ENCODE peak calls at places on chromosomes 12 and 14, in ten cellular contexts. One of them, this sample, is unnamed. For H3K36me3, the result is how much of the 10 kb centered on the place peaks cover.

GRCh38 chr14:104343690-104344640 is 205.6 kb downstream of the KIF26A start:
- DNase-seq in tibial nerve: no peak
- DNase-seq in HepG2: no peak
- DNase-seq in ovary: peak
- DNase-seq in sigmoid colon: peak
- DNase-seq in K562: no peak
- DNase-seq in stomach: peak
- DNase-seq in SK-N-SH: peak
- DNase-seq in suprapubic skin: peak
- DNase-seq in esophagus muscularis mucosa: no peak
- DNase-seq in this sample: no peak

GRCh38 chr14:106843951-106844483 is 1317.6 kb downstream of the TMEM121 start:
- DNase-seq in tibial nerve: peak
- DNase-seq in HepG2: no peak
- DNase-seq in ovary: peak
- DNase-seq in sigmoid colon: no peak
- DNase-seq in K562: no peak
- DNase-seq in stomach: peak
- DNase-seq in SK-N-SH: peak
- DNase-seq in suprapubic skin: no peak
- DNase-seq in esophagus muscularis mucosa: no peak
- DNase-seq in this sample: peak

GRCh38 chr12:92961949-92962348 is 32.9 kb upstream of the EEA1 start:
- DNase-seq in tibial nerve: no peak
- DNase-seq in HepG2: no peak
- DNase-seq in ovary: no peak
- DNase-seq in sigmoid colon: no peak
- DNase-seq in K562: no peak
- DNase-seq in stomach: no peak
- DNase-seq in SK-N-SH: no peak
- DNase-seq in suprapubic skin: no peak
- DNase-seq in esophagus muscularis mucosa: no peak
- DNase-seq in this sample: no peak

GRCh38 chr12:32273712-32274111 is 125.6 kb upstream of the FGD4 start:
- DNase-seq in tibial nerve: no peak
- DNase-seq in HepG2: no peak
- DNase-seq in ovary: no peak
- DNase-seq in sigmoid colon: no peak
- DNase-seq in K562: peak
- DNase-seq in stomach: no peak
- DNase-seq in SK-N-SH: no peak
- DNase-seq in suprapubic skin: no peak
- DNase-seq in esophagus muscularis mucosa: no peak
- DNase-seq in this sample: peak

GRCh38 chr14:52185178-52185577 is 82.3 kb upstream of the PTGDR start:
- DNase-seq in tibial nerve: no peak
- DNase-seq in HepG2: no peak
- DNase-seq in ovary: no peak
- DNase-seq in sigmoid colon: no peak
- DNase-seq in K562: no peak
- DNase-seq in stomach: no peak
- DNase-seq in SK-N-SH: no peak
- DNase-seq in suprapubic skin: no peak
- DNase-seq in esophagus muscularis mucosa: no peak
- DNase-seq in this sample: no peak

GRCh38 chr14:40003773-40004172 is 571.5 kb upstream of the FBXO33 start:
- DNase-seq in tibial nerve: no peak
- DNase-seq in HepG2: no peak
- DNase-seq in ovary: no peak
- DNase-seq in sigmoid colon: no peak
- DNase-seq in K562: no peak
- DNase-seq in stomach: no peak
- DNase-seq in SK-N-SH: no peak
- DNase-seq in suprapubic skin: no peak
- DNase-seq in esophagus muscularis mucosa: no peak
- DNase-seq in this sample: no peak

GRCh38 chr14:98736701-98737338 is 535.2 kb downstream of the BCL11B start:
- DNase-seq in tibial nerve: peak
- DNase-seq in HepG2: no peak
- DNase-seq in ovary: no peak
- DNase-seq in sigmoid colon: no peak
- DNase-seq in K562: no peak
- DNase-seq in stomach: no peak
- DNase-seq in SK-N-SH: no peak
- DNase-seq in suprapubic skin: no peak
- DNase-seq in esophagus muscularis mucosa: peak
- DNase-seq in this sample: no peak

GRCh38 chr12:49825360-49825970 is 2.7 kb downstream of the NCKAP5L start:
- DNase-seq in tibial nerve: no peak
- DNase-seq in HepG2: no peak
- DNase-seq in ovary: no peak
- DNase-seq in sigmoid colon: peak
- DNase-seq in K562: peak
- DNase-seq in stomach: no peak
- DNase-seq in SK-N-SH: no peak
- DNase-seq in suprapubic skin: no peak
- DNase-seq in esophagus muscularis mucosa: no peak
- DNase-seq in this sample: no peak

GRCh38 chr12:34016361-34016760 is 5.9 kb upstream of the ALG10 start:
- DNase-seq in tibial nerve: no peak
- DNase-seq in HepG2: no peak
- DNase-seq in ovary: no peak
- DNase-seq in sigmoid colon: no peak
- DNase-seq in K562: no peak
- DNase-seq in stomach: no peak
- DNase-seq in SK-N-SH: peak
- DNase-seq in suprapubic skin: no peak
- DNase-seq in esophagus muscularis mucosa: no peak
- DNase-seq in this sample: no peak

GRCh38 chr12:56679834-56680575 is 8.1 kb downstream of the PTGES3 start:
- DNase-seq in tibial nerve: no peak
- DNase-seq in HepG2: no peak
- DNase-seq in ovary: peak
- DNase-seq in sigmoid colon: no peak
- DNase-seq in K562: no peak
- DNase-seq in stomach: no peak
- DNase-seq in SK-N-SH: no peak
- DNase-seq in suprapubic skin: peak
- DNase-seq in esophagus muscularis mucosa: no peak
- DNase-seq in this sample: no peak
- H3K36me3 ChIP-seq in tibial nerve: under half
- H3K36me3 ChIP-seq in HepG2: under half
- H3K36me3 ChIP-seq in ovary: under half
- H3K36me3 ChIP-seq in sigmoid colon: under half
- H3K36me3 ChIP-seq in K562: half or more
- H3K36me3 ChIP-seq in stomach: under half
- H3K36me3 ChIP-seq in SK-N-SH: under half
- H3K36me3 ChIP-seq in suprapubic skin: under half
- H3K36me3 ChIP-seq in esophagus muscularis mucosa: under half
- H3K36me3 ChIP-seq in this sample: under half

DNA sequence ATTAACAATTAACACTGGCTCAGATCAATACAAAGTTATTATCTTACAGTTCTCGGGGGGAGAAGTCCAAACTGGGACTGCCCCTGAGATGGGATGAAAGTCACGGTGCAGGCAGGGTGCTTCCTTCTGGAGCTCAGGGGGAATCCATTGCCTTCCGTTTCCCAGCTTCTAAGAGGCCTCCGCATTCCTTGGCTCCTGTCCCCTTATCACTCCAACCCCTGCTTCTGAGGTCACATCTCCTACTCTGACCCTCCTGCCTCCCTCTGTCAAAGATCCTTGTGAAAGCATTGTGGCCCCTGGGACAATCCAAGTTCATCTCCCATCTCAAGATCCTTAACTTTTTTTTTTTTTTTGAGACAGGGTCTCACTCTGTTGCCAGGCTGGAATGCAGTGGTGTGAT is 30.8 kb downstream of the SCARB1 start:
- DNase-seq in tibial nerve: no peak
- DNase-seq in HepG2: no peak
- DNase-seq in ovary: no peak
- DNase-seq in sigmoid colon: no peak
- DNase-seq in K562: no peak
- DNase-seq in stomach: no peak
- DNase-seq in SK-N-SH: no peak
- DNase-seq in suprapubic skin: no peak
- DNase-seq in esophagus muscularis mucosa: no peak
- DNase-seq in this sample: no peak
- TF ChIP-seq EP300 in tibial nerve: no peak
- TF ChIP-seq EP300 in HepG2: no peak
- TF ChIP-seq EP300 in ovary: no peak
- TF ChIP-seq EP300 in sigmoid colon: no peak
- TF ChIP-seq EP300 in K562: no peak
- TF ChIP-seq EP300 in stomach: no peak
- TF ChIP-seq EP300 in SK-N-SH: no peak
- TF ChIP-seq EP300 in suprapubic skin: no peak
- TF ChIP-seq EP300 in esophagus muscularis mucosa: no peak
- TF ChIP-seq EP300 in this sample: no peak

GRCh38 chr12:117417004-117417403 is 55.6 kb upstream of the NOS1 start:
- DNase-seq in tibial nerve: no peak
- DNase-seq in HepG2: no peak
- DNase-seq in ovary: no peak
- DNase-seq in sigmoid colon: no peak
- DNase-seq in K562: no peak
- DNase-seq in stomach: no peak
- DNase-seq in SK-N-SH: no peak
- DNase-seq in suprapubic skin: no peak
- DNase-seq in esophagus muscularis mucosa: no peak
- DNase-seq in this sample: no peak

GRCh38 chr12:117409286-117409685 is 47.9 kb upstream of the NOS1 start:
- DNase-seq in tibial nerve: no peak
- DNase-seq in HepG2: no peak
- DNase-seq in ovary: no peak
- DNase-seq in sigmoid colon: no peak
- DNase-seq in K562: no peak
- DNase-seq in stomach: no peak
- DNase-seq in SK-N-SH: no peak
- DNase-seq in suprapubic skin: no peak
- DNase-seq in esophagus muscularis mucosa: no peak
- DNase-seq in this sample: no peak

GRCh38 chr12:117408161-117408791 is 46.9 kb upstream of the NOS1 start:
- DNase-seq in tibial nerve: peak
- DNase-seq in HepG2: no peak
- DNase-seq in ovary: no peak
- DNase-seq in sigmoid colon: no peak
- DNase-seq in K562: no peak
- DNase-seq in stomach: peak
- DNase-seq in SK-N-SH: peak
- DNase-seq in suprapubic skin: no peak
- DNase-seq in esophagus muscularis mucosa: no peak
- DNase-seq in this sample: peak

GRCh38 chr12:117412465-117413190 is 51.2 kb upstream of the NOS1 start:
- DNase-seq in tibial nerve: no peak
- DNase-seq in HepG2: no peak
- DNase-seq in ovary: no peak
- DNase-seq in sigmoid colon: no peak
- DNase-seq in K562: no peak
- DNase-seq in stomach: no peak
- DNase-seq in SK-N-SH: no peak
- DNase-seq in suprapubic skin: no peak
- DNase-seq in esophagus muscularis mucosa: no peak
- DNase-seq in this sample: no peak
- H3K4me3 ChIP-seq in tibial nerve: no peak
- H3K4me3 ChIP-seq in HepG2: no peak
- H3K4me3 ChIP-seq in ovary: no peak
- H3K4me3 ChIP-seq in sigmoid colon: no peak
- H3K4me3 ChIP-seq in K562: no peak
- H3K4me3 ChIP-seq in stomach: no peak
- H3K4me3 ChIP-seq in SK-N-SH: no peak
- H3K4me3 ChIP-seq in suprapubic skin: no peak
- H3K4me3 ChIP-seq in esophagus muscularis mucosa: no peak
- H3K4me3 ChIP-seq in this sample: no peak

DNA sequence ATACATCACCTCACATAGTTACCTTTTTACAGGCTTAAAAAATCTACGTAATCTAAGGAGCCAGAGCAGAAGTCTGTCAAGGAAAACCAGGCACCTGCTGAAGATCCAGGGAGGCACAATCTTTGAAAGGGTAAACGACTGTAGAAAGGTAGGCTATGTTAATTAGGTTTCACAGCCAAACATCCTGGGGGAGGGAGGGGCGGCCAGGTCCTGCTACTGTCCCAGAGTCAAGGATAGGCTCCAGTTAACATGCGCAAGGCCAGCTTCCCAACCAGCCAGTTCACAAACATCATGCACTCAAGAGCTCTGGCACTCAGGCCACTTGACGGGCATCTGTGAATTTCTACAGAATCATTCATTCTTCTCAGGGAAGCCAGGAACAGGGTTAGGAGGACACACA is 22.9 kb downstream of the NIN start:
- DNase-seq in tibial nerve: no peak
- DNase-seq in HepG2: no peak
- DNase-seq in ovary: no peak
- DNase-seq in sigmoid colon: no peak
- DNase-seq in K562: no peak
- DNase-seq in stomach: no peak
- DNase-seq in SK-N-SH: no peak
- DNase-seq in suprapubic skin: no peak
- DNase-seq in esophagus muscularis mucosa: peak
- DNase-seq in this sample: no peak
- H3K36me3 ChIP-seq in tibial nerve: under half
- H3K36me3 ChIP-seq in HepG2: under half
- H3K36me3 ChIP-seq in ovary: under half
- H3K36me3 ChIP-seq in sigmoid colon: under half
- H3K36me3 ChIP-seq in K562: under half
- H3K36me3 ChIP-seq in stomach: under half
- H3K36me3 ChIP-seq in SK-N-SH: under half
- H3K36me3 ChIP-seq in suprapubic skin: under half
- H3K36me3 ChIP-seq in esophagus muscularis mucosa: under half
- H3K36me3 ChIP-seq in this sample: under half

GRCh38 chr12:97404549-97404948 is 58.1 kb upstream of the RMST start:
- DNase-seq in tibial nerve: peak
- DNase-seq in HepG2: peak
- DNase-seq in ovary: no peak
- DNase-seq in sigmoid colon: no peak
- DNase-seq in K562: peak
- DNase-seq in stomach: peak
- DNase-seq in SK-N-SH: peak
- DNase-seq in suprapubic skin: no peak
- DNase-seq in esophagus muscularis mucosa: peak
- DNase-seq in this sample: no peak
- TF ChIP-seq EP300 in tibial nerve: no peak
- TF ChIP-seq EP300 in HepG2: no peak
- TF ChIP-seq EP300 in ovary: no peak
- TF ChIP-seq EP300 in sigmoid colon: no peak
- TF ChIP-seq EP300 in K562: no peak
- TF ChIP-seq EP300 in stomach: no peak
- TF ChIP-seq EP300 in SK-N-SH: no peak
- TF ChIP-seq EP300 in suprapubic skin: no peak
- TF ChIP-seq EP300 in esophagus muscularis mucosa: no peak
- TF ChIP-seq EP300 in this sample: no peak

DNA sequence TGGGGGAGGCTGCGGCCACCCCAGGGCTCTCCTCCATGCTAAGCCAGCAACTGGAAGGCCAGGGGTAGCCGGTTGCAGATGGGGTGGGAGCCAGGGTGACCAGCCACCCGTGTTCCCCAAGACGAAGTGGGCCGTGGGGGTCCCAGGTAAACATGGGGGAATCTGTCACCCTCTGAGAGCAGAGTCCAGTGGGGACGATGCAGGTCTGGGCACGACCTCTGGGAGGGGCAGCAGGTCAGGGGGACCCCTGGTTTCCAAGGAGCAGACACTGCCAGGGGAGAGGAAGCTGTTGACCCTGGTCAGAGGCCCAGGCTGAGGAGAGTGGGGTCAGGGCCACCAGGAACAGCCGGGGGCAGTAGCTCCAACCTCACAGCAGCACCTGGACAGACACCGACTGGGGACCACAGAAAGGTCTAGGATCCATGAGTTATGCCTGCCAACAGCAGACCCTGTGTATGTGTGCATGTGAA is 35.0 kb upstream of the FBRSL1 start:
- DNase-seq in tibial nerve: no peak
- DNase-seq in HepG2: no peak
- DNase-seq in ovary: no peak
- DNase-seq in sigmoid colon: no peak
- DNase-seq in K562: no peak
- DNase-seq in stomach: no peak
- DNase-seq in SK-N-SH: no peak
- DNase-seq in suprapubic skin: no peak
- DNase-seq in esophagus muscularis mucosa: no peak
- DNase-seq in this sample: no peak
- H3K4me3 ChIP-seq in tibial nerve: no peak
- H3K4me3 ChIP-seq in HepG2: no peak
- H3K4me3 ChIP-seq in ovary: no peak
- H3K4me3 ChIP-seq in sigmoid colon: no peak
- H3K4me3 ChIP-seq in K562: no peak
- H3K4me3 ChIP-seq in stomach: no peak
- H3K4me3 ChIP-seq in SK-N-SH: no peak
- H3K4me3 ChIP-seq in suprapubic skin: no peak
- H3K4me3 ChIP-seq in esophagus muscularis mucosa: no peak
- H3K4me3 ChIP-seq in this sample: no peak

This sample was measured in transverse colon.